ENCODE peak calls at places on chromosomes 11 and 22, in nine cellular contexts. J is A549, F is prostate gland, W is HepG2, R is osteocyte, L is neural crest cell, Z is GM13977, E is IMR-90, P is AG04450. B is an unnamed sample.

GRCh38 chr11:107018274-107018901 is at the start of gene GUCY1A2:
- DNase-seq in J (no peak), F (peak; percentile 11), W (no peak), R (no peak), L (peak; percentile 28), Z (peak; percentile 45), E (no peak), P (no peak), B (no peak)

GRCh38 chr11:77642228-77642627 is 4.6 kb upstream of the CLNS1A start:
- DNase-seq in J (no peak), F (no peak), W (peak; percentile 16), R (no peak), L (no peak), Z (no peak), E (no peak), P (no peak), B (no peak)

GRCh38 chr11:71395010-71395560 is 53.1 kb downstream of the DHCR7 start:
- DNase-seq in J (no peak), F (no peak), W (no peak), R (no peak), L (no peak), Z (no peak), E (no peak), P (no peak), B (no peak)

GRCh38 chr11:126202646-126203359 is 8.6 kb downstream of the RPUSD4 start:
- DNase-seq in J (no peak), F (no peak), W (no peak), R (no peak), L (no peak), Z (no peak), E (no peak), P (no peak), B (no peak)

GRCh38 chr11:40825435-40825834 is 634.0 kb downstream of the LRRC4C start:
- DNase-seq in J (no peak), F (no peak), W (no peak), R (no peak), L (no peak), Z (no peak), E (no peak), P (no peak), B (no peak)

GRCh38 chr11:84234011-84234410 is 947.8 kb upstream of the CCDC90B start:
- DNase-seq in J (no peak), F (no peak), W (no peak), R (no peak), L (no peak), Z (no peak), E (no peak), P (no peak), B (no peak)

GRCh38 chr11:34204396-34205279 is 99.2 kb downstream of the NAT10 start:
- DNase-seq in J (peak; percentile 93), F (no peak), W (peak; percentile 89), R (no peak), L (no peak), Z (no peak), E (peak; percentile 63), P (no peak), B (no peak)

GRCh38 chr11:27011560-27012253 is 17.8 kb downstream of the FIBIN start:
- DNase-seq in J (no peak), F (no peak), W (no peak), R (no peak), L (no peak), Z (no peak), E (no peak), P (no peak), B (no peak)

GRCh38 chr11:14672635-14673034 is 29.0 kb downstream of the PDE3B start:
- DNase-seq in J (no peak), F (no peak), W (no peak), R (no peak), L (no peak), Z (no peak), E (peak; percentile 73), P (peak; percentile 4), B (no peak)

GRCh38 chr11:128715691-128716153 is 21.9 kb downstream of the FLI1 start:
- DNase-seq in J (no peak), F (no peak), W (no peak), R (no peak), L (no peak), Z (no peak), E (peak; percentile 40), P (no peak), B (no peak)

GRCh38 chr11:12285106-12285505 is 92.3 kb upstream of the PARVA start:
- DNase-seq in J (no peak), F (no peak), W (no peak), R (peak; percentile 25), L (no peak), Z (no peak), E (peak; percentile 98), P (peak; percentile 89), B (no peak)

DNA sequence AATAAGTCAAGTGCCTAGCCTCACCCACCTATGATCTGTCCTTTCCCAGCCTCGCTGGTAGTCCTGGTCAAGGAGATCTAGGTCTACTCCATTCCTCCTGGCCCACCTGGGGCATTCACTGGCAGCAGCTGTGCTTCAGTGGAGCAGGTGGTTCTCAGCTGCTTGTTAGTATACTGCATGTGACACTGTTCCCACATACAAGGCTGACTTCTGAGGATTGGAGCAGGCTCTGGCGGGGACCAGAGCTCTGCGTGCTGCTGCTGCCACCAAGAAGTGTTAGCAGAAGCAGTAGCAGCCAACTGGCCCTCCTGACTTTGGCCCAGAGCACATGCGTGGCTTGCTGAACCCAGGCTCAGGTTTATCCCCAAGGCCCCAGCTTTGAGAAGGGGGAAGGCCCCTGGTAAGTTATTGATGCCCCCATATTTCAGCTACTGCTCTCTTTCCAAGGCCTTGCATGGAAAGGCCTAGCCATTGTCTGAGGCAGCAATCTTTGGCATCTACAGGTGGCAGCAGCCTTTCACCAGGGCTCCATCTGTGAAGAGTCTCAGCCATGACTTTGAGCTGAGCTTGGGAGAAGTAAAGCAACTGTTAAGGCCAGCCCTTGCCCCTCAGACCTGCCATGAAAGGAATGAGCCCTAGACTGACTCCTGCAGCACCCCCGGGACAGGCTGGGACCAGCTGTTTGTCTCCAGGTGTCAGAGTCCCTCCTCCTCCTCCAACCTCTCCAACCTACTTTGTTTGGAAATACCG is 26.5 kb downstream of the ARHGAP1 start:
- DNase-seq in J (no peak), F (no peak), W (no peak), R (no peak), L (no peak), Z (no peak), E (no peak), P (no peak), B (no peak)
- TF ChIP-seq CTCF in J (no peak), F (no peak), W (peak; percentile 14), R (no peak), L (no peak), Z (no peak), E (no peak), P (no peak), B (no peak)

GRCh38 chr11:73361953-73362776 is 14.0 kb upstream of the RELT start:
- DNase-seq in J (no peak), F (no peak), W (no peak), R (no peak), L (no peak), Z (no peak), E (no peak), P (no peak), B (no peak)
- TF ChIP-seq CTCF in J (no peak), F (no peak), W (no peak), R (no peak), L (peak; percentile 12), Z (no peak), E (no peak), P (no peak), B (no peak)

GRCh38 chr22:46826438-46826837 is 64.0 kb downstream of the TBC1D22A start:
- DNase-seq in J (no peak), F (no peak), W (no peak), R (no peak), L (no peak), Z (no peak), E (no peak), P (no peak), B (no peak)

GRCh38 chr22:46827781-46828180 is 65.3 kb downstream of the TBC1D22A start:
- DNase-seq in J (no peak), F (no peak), W (no peak), R (no peak), L (no peak), Z (no peak), E (no peak), P (no peak), B (no peak)

GRCh38 chr22:46828323-46829139 is 66.1 kb downstream of the TBC1D22A start:
- DNase-seq in J (no peak), F (no peak), W (no peak), R (no peak), L (no peak), Z (no peak), E (no peak), P (no peak), B (no peak)

GRCh38 chr22:46825145-46825544 is 62.7 kb downstream of the TBC1D22A start:
- DNase-seq in J (no peak), F (no peak), W (no peak), R (no peak), L (no peak), Z (no peak), E (no peak), P (no peak), B (no peak)

DNA sequence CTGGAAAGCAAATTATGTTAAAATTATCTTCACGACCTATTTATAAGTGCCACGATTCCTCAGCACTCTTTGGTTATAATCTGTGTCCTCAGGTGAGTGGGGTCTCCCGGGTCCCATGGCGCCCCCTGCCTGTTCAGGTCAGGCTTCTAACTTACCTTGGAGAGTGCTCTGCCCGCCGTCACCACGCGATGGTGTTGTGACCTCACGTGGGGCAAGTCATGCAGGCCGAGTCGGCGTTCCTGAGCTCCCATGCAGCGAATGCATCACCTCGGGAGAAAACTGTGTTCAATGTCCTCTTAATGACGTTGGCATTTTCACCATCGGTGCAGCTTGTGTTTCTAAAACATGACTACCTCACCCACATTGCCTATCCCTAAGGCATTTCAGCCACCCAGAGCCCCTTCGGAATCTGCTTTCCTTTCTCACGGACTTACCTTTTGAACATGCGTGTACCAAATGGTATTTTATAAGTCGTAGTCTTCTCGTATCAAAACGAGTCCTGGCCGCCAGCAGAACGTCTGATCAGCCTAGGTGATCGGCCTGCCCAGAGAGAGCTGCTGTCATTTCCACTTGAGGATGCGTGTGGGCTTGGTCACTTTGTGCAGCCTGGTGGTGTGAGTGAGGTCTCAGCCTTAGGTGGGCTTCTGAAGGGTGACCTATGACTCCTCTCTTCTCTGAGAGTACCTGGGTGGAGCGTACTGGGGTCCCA is 64.8 kb downstream of the TBC1D22A start:
- DNase-seq in J (no peak), F (no peak), W (peak; percentile 37), R (no peak), L (no peak), Z (no peak), E (no peak), P (no peak), B (no peak)
- TF ChIP-seq CTCF in J (no peak), F (no peak), W (peak; percentile 66), R (peak; percentile 20), L (peak; percentile 29), Z (no peak), E (no peak), P (no peak), B (no peak)

DNA sequence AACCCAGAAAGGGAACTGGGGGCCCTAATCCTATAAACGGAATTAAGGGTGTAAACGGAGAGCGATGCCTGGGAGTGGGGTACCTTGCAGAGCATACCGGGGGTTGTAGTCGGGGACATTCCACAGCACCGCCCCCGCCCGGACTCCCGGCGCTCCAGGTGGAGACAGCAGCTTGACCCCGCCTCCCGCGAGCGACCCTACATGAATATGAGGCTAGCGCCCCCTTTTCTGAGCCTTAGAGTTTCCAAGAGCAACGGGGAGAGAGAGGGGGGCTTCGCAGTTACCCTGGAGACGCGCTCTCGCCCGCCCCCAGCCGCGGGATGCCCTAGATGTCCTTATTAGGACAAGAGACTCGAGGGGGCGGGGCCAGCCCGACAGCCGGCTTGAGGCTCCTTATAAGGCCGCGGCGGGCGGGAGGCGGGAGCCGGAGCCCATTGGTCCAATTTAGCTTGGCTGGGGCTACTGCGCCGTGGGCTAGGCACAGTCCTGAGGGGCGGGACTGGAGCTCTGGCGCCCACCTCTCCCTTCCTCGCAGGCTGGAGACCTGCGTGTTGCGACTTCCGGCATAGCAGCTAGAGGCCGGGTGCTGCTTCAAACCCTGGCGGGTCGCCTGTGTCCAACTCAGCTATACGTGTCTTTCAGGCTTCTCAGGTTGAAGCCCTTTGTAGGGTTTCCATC is 960 bp upstream of the MUS81 start:
- DNase-seq in J (peak; percentile 97), F (peak; percentile 99), W (peak; percentile 98), R (peak; percentile 98), L (peak; percentile 96), Z (peak; percentile 97), E (peak; percentile 98), P (peak; percentile 97), B (peak; percentile 94)
- TF ChIP-seq CTCF in J (no peak), F (no peak), W (peak; percentile 45), R (peak; percentile 12), L (peak; percentile 34), Z (no peak), E (no peak), P (peak; percentile 28), B (no peak)